ENCODE peak calls at places on chromosome 6, in ten cellular contexts. One of them, this sample, is unnamed.

GRCh38 chr6:108966855-108967755 is 118.9 kb downstream of the ARMC2 start:
- DNase-seq in glutamatergic neuron: peak; percentile 57
- DNase-seq in GM12864: no peak
- DNase-seq in osteocyte: no peak
- DNase-seq in A673: peak; percentile 56
- DNase-seq in GM13976: no peak
- DNase-seq in stomach: peak; percentile 41
- DNase-seq in upper lobe of right lung: no peak
- DNase-seq in psoas muscle: peak; percentile 75
- DNase-seq in mucosa of descending colon: no peak
- DNase-seq in this sample: no peak

GRCh38 chr6:16471222-16471784 is 232.9 kb downstream of the GMPR start:
- DNase-seq in glutamatergic neuron: no peak
- DNase-seq in GM12864: no peak
- DNase-seq in osteocyte: no peak
- DNase-seq in A673: peak; percentile 32
- DNase-seq in GM13976: peak; percentile 32
- DNase-seq in stomach: no peak
- DNase-seq in upper lobe of right lung: no peak
- DNase-seq in psoas muscle: no peak
- DNase-seq in mucosa of descending colon: no peak
- DNase-seq in this sample: peak; percentile 68

GRCh38 chr6:139153876-139154275 is 19.0 kb downstream of the HECA start:
- DNase-seq in glutamatergic neuron: no peak
- DNase-seq in GM12864: no peak
- DNase-seq in osteocyte: no peak
- DNase-seq in A673: no peak
- DNase-seq in GM13976: no peak
- DNase-seq in stomach: no peak
- DNase-seq in upper lobe of right lung: no peak
- DNase-seq in psoas muscle: no peak
- DNase-seq in mucosa of descending colon: no peak
- DNase-seq in this sample: no peak

GRCh38 chr6:87673237-87673636 is 28.8 kb downstream of the AKIRIN2 start:
- DNase-seq in glutamatergic neuron: no peak
- DNase-seq in GM12864: no peak
- DNase-seq in osteocyte: no peak
- DNase-seq in A673: no peak
- DNase-seq in GM13976: no peak
- DNase-seq in stomach: no peak
- DNase-seq in upper lobe of right lung: no peak
- DNase-seq in psoas muscle: no peak
- DNase-seq in mucosa of descending colon: no peak
- DNase-seq in this sample: no peak

GRCh38 chr6:14129572-14129971 is 12.0 kb downstream of the CD83 start:
- DNase-seq in glutamatergic neuron: peak; percentile 48
- DNase-seq in GM12864: peak; percentile 43
- DNase-seq in osteocyte: no peak
- DNase-seq in A673: peak; percentile 87
- DNase-seq in GM13976: peak; percentile 48
- DNase-seq in stomach: peak; percentile 57
- DNase-seq in upper lobe of right lung: no peak
- DNase-seq in psoas muscle: no peak
- DNase-seq in mucosa of descending colon: peak; percentile 48
- DNase-seq in this sample: no peak

GRCh38 chr6:129719692-129720091 is 9.7 kb upstream of the ARHGAP18 start:
- DNase-seq in glutamatergic neuron: no peak
- DNase-seq in GM12864: no peak
- DNase-seq in osteocyte: no peak
- DNase-seq in A673: no peak
- DNase-seq in GM13976: no peak
- DNase-seq in stomach: no peak
- DNase-seq in upper lobe of right lung: no peak
- DNase-seq in psoas muscle: no peak
- DNase-seq in mucosa of descending colon: no peak
- DNase-seq in this sample: no peak

GRCh38 chr6:95119927-95120326 is 457.4 kb upstream of the MANEA start:
- DNase-seq in glutamatergic neuron: no peak
- DNase-seq in GM12864: no peak
- DNase-seq in osteocyte: no peak
- DNase-seq in A673: no peak
- DNase-seq in GM13976: no peak
- DNase-seq in stomach: no peak
- DNase-seq in upper lobe of right lung: no peak
- DNase-seq in psoas muscle: no peak
- DNase-seq in mucosa of descending colon: no peak
- DNase-seq in this sample: no peak

GRCh38 chr6:399785-400517 is 8.4 kb downstream of the IRF4 start:
- DNase-seq in glutamatergic neuron: no peak
- DNase-seq in GM12864: peak; percentile 73
- DNase-seq in osteocyte: no peak
- DNase-seq in A673: no peak
- DNase-seq in GM13976: peak; percentile 79
- DNase-seq in stomach: no peak
- DNase-seq in upper lobe of right lung: no peak
- DNase-seq in psoas muscle: no peak
- DNase-seq in mucosa of descending colon: no peak
- DNase-seq in this sample: no peak

GRCh38 chr6:161128680-161129196 is 137.2 kb downstream of the MAP3K4 start:
- DNase-seq in glutamatergic neuron: no peak
- DNase-seq in GM12864: no peak
- DNase-seq in osteocyte: no peak
- DNase-seq in A673: no peak
- DNase-seq in GM13976: no peak
- DNase-seq in stomach: no peak
- DNase-seq in upper lobe of right lung: no peak
- DNase-seq in psoas muscle: no peak
- DNase-seq in mucosa of descending colon: no peak
- DNase-seq in this sample: no peak

GRCh38 chr6:15473741-15474161 is 189.1 kb downstream of the DTNBP1 start:
- DNase-seq in glutamatergic neuron: no peak
- DNase-seq in GM12864: no peak
- DNase-seq in osteocyte: no peak
- DNase-seq in A673: no peak
- DNase-seq in GM13976: no peak
- DNase-seq in stomach: no peak
- DNase-seq in upper lobe of right lung: no peak
- DNase-seq in psoas muscle: no peak
- DNase-seq in mucosa of descending colon: no peak
- DNase-seq in this sample: no peak

GRCh38 chr6:35452186-35453090 is at the start of gene FANCE:
- DNase-seq in glutamatergic neuron: peak; percentile 100
- DNase-seq in GM12864: peak; percentile 76
- DNase-seq in osteocyte: peak; percentile 98
- DNase-seq in A673: peak; percentile 92
- DNase-seq in GM13976: peak; percentile 98
- DNase-seq in stomach: peak; percentile 97
- DNase-seq in upper lobe of right lung: peak; percentile 98
- DNase-seq in psoas muscle: peak; percentile 97
- DNase-seq in mucosa of descending colon: peak; percentile 100
- DNase-seq in this sample: peak; percentile 93

GRCh38 chr6:123962508-123962907 is 158.8 kb downstream of the NKAIN2 start:
- DNase-seq in glutamatergic neuron: no peak
- DNase-seq in GM12864: no peak
- DNase-seq in osteocyte: no peak
- DNase-seq in A673: no peak
- DNase-seq in GM13976: no peak
- DNase-seq in stomach: peak; percentile 89
- DNase-seq in upper lobe of right lung: peak; percentile 83
- DNase-seq in psoas muscle: no peak
- DNase-seq in mucosa of descending colon: peak; percentile 61
- DNase-seq in this sample: no peak

GRCh38 chr6:90087103-90087833 is 193.0 kb downstream of the GJA10 start:
- DNase-seq in glutamatergic neuron: no peak
- DNase-seq in GM12864: no peak
- DNase-seq in osteocyte: no peak
- DNase-seq in A673: no peak
- DNase-seq in GM13976: no peak
- DNase-seq in stomach: no peak
- DNase-seq in upper lobe of right lung: no peak
- DNase-seq in psoas muscle: no peak
- DNase-seq in mucosa of descending colon: no peak
- DNase-seq in this sample: no peak

GRCh38 chr6:36917541-36918193 is 31.9 kb downstream of the C6orf89 start:
- DNase-seq in glutamatergic neuron: no peak
- DNase-seq in GM12864: no peak
- DNase-seq in osteocyte: no peak
- DNase-seq in A673: no peak
- DNase-seq in GM13976: no peak
- DNase-seq in stomach: no peak
- DNase-seq in upper lobe of right lung: peak; percentile 68
- DNase-seq in psoas muscle: peak; percentile 76
- DNase-seq in mucosa of descending colon: no peak
- DNase-seq in this sample: no peak
- TF ChIP-seq CTCF in glutamatergic neuron: no peak
- TF ChIP-seq CTCF in GM12864: no peak
- TF ChIP-seq CTCF in osteocyte: no peak
- TF ChIP-seq CTCF in A673: no peak
- TF ChIP-seq CTCF in GM13976: no peak
- TF ChIP-seq CTCF in stomach: no peak
- TF ChIP-seq CTCF in upper lobe of right lung: no peak
- TF ChIP-seq CTCF in psoas muscle: no peak
- TF ChIP-seq CTCF in mucosa of descending colon: no peak
- TF ChIP-seq CTCF in this sample: no peak

GRCh38 chr6:97068211-97068610 is 143.7 kb downstream of the KLHL32 start:
- DNase-seq in glutamatergic neuron: no peak
- DNase-seq in GM12864: no peak
- DNase-seq in osteocyte: no peak
- DNase-seq in A673: peak; percentile 65
- DNase-seq in GM13976: no peak
- DNase-seq in stomach: no peak
- DNase-seq in upper lobe of right lung: no peak
- DNase-seq in psoas muscle: no peak
- DNase-seq in mucosa of descending colon: no peak
- DNase-seq in this sample: no peak
- TF ChIP-seq CTCF in glutamatergic neuron: peak; percentile 52
- TF ChIP-seq CTCF in GM12864: peak; percentile 18
- TF ChIP-seq CTCF in osteocyte: peak; percentile 67
- TF ChIP-seq CTCF in A673: peak; percentile 71
- TF ChIP-seq CTCF in GM13976: peak; percentile 38
- TF ChIP-seq CTCF in stomach: peak; percentile 21
- TF ChIP-seq CTCF in upper lobe of right lung: peak; percentile 52
- TF ChIP-seq CTCF in psoas muscle: peak; percentile 47
- TF ChIP-seq CTCF in mucosa of descending colon: no peak
- TF ChIP-seq CTCF in this sample: peak; percentile 26

DNA sequence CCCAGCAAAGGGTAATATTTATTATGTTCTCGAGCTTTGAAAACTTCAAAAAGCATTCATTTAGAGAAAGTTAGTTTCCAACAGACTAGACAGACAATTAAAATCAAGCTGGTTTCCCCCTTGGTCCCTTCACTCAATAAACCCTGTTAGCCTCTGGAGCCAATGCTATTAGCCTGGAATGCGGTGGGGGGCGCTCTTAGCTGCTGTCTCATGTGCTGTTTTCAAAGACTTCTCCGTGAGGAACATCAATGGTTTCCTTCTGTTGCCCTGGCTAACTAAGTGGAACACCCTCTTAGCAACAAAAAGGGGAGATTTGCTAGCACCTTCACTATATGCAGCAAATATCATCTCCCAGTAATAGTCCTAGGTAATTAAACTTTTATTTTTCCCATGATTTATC is 86.4 kb downstream of the LY86 start:
- DNase-seq in glutamatergic neuron: no peak
- DNase-seq in GM12864: no peak
- DNase-seq in osteocyte: no peak
- DNase-seq in A673: peak; percentile 36
- DNase-seq in GM13976: no peak
- DNase-seq in stomach: no peak
- DNase-seq in upper lobe of right lung: no peak
- DNase-seq in psoas muscle: no peak
- DNase-seq in mucosa of descending colon: no peak
- DNase-seq in this sample: no peak
- TF ChIP-seq CTCF in glutamatergic neuron: peak; percentile 33
- TF ChIP-seq CTCF in GM12864: no peak
- TF ChIP-seq CTCF in osteocyte: peak; percentile 39
- TF ChIP-seq CTCF in A673: peak; percentile 46
- TF ChIP-seq CTCF in GM13976: no peak
- TF ChIP-seq CTCF in stomach: no peak
- TF ChIP-seq CTCF in upper lobe of right lung: no peak
- TF ChIP-seq CTCF in psoas muscle: no peak
- TF ChIP-seq CTCF in mucosa of descending colon: no peak
- TF ChIP-seq CTCF in this sample: peak; percentile 24

GRCh38 chr6:50653253-50653652 is 60.1 kb upstream of the TFAP2D start:
- DNase-seq in glutamatergic neuron: no peak
- DNase-seq in GM12864: no peak
- DNase-seq in osteocyte: no peak
- DNase-seq in A673: no peak
- DNase-seq in GM13976: no peak
- DNase-seq in stomach: no peak
- DNase-seq in upper lobe of right lung: no peak
- DNase-seq in psoas muscle: no peak
- DNase-seq in mucosa of descending colon: no peak
- DNase-seq in this sample: no peak

GRCh38 chr6:50658561-50658960 is 54.8 kb upstream of the TFAP2D start:
- DNase-seq in glutamatergic neuron: no peak
- DNase-seq in GM12864: no peak
- DNase-seq in osteocyte: no peak
- DNase-seq in A673: no peak
- DNase-seq in GM13976: no peak
- DNase-seq in stomach: no peak
- DNase-seq in upper lobe of right lung: no peak
- DNase-seq in psoas muscle: no peak
- DNase-seq in mucosa of descending colon: no peak
- DNase-seq in this sample: no peak

GRCh38 chr6:50654155-50654554 is 59.2 kb upstream of the TFAP2D start:
- DNase-seq in glutamatergic neuron: no peak
- DNase-seq in GM12864: no peak
- DNase-seq in osteocyte: no peak
- DNase-seq in A673: no peak
- DNase-seq in GM13976: no peak
- DNase-seq in stomach: no peak
- DNase-seq in upper lobe of right lung: no peak
- DNase-seq in psoas muscle: no peak
- DNase-seq in mucosa of descending colon: no peak
- DNase-seq in this sample: no peak

GRCh38 chr6:50657513-50657912 is 55.8 kb upstream of the TFAP2D start:
- DNase-seq in glutamatergic neuron: no peak
- DNase-seq in GM12864: no peak
- DNase-seq in osteocyte: no peak
- DNase-seq in A673: no peak
- DNase-seq in GM13976: no peak
- DNase-seq in stomach: no peak
- DNase-seq in upper lobe of right lung: no peak
- DNase-seq in psoas muscle: no peak
- DNase-seq in mucosa of descending colon: no peak
- DNase-seq in this sample: no peak

DNA sequence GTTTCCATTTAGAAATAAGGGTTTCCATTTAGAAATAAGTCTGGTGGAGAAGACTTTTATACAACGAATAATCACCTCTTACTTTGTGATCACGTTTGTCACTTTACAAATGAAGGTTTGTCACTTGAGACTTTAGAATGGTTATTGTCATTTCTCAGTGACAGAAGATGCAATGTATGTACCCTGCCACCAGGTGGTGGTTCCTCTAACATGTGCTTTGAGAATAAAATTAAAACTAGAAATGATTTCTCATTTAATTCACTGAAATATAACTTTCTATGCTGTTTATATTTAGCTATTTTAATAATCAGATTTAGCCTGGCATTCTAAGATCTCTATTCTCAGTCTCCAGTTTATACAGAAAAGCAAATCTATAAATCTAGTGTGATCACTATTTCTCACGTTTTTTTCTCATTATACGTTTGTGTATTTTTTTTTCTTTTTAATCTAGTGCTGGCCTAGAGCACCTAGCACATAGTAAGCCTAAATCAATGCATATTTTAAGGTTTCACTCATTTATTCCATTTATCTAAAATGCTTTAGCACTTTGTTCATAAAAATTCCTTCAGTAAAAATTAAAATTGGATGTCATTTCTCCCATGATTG is 57.4 kb upstream of the TFAP2D start:
- DNase-seq in glutamatergic neuron: no peak
- DNase-seq in GM12864: no peak
- DNase-seq in osteocyte: no peak
- DNase-seq in A673: peak; percentile 39
- DNase-seq in GM13976: peak; percentile 5
- DNase-seq in stomach: no peak
- DNase-seq in upper lobe of right lung: no peak
- DNase-seq in psoas muscle: no peak
- DNase-seq in mucosa of descending colon: no peak
- DNase-seq in this sample: no peak
- TF ChIP-seq CTCF in glutamatergic neuron: peak; percentile 90
- TF ChIP-seq CTCF in GM12864: peak; percentile 59
- TF ChIP-seq CTCF in osteocyte: peak; percentile 66
- TF ChIP-seq CTCF in A673: peak; percentile 69
- TF ChIP-seq CTCF in GM13976: peak; percentile 28
- TF ChIP-seq CTCF in stomach: peak; percentile 44
- TF ChIP-seq CTCF in upper lobe of right lung: peak; percentile 55
- TF ChIP-seq CTCF in psoas muscle: peak; percentile 38
- TF ChIP-seq CTCF in mucosa of descending colon: peak; percentile 16
- TF ChIP-seq CTCF in this sample: peak; percentile 62